ENCODE peak calls at places on chromosomes 11 and 22, in ten cellular contexts. H is NCI-H526 treated with DMSO at 0.1 percent for 48 hours; S is substantia nigra; D is stimulated activated CD4-positive, alpha-beta T cell treated with anti-CD3 and anti-CD28 coated beads, Interleukin-1b, Interleukin-23, amount 100 ng/mL, for 48 hours; I is T1000; K is ovary; W is pons; Y is endothelial cell; B is HS-5; E is NAMALWA. J is an unnamed sample.

GRCh38 chr11:6321961-6322362 is 1.7 kb upstream of the CAVIN3 start:
- DNase-seq in W (no peak), K (no peak), I (no peak), S (no peak), D (peak), E (no peak), Y (no peak), H (no peak), B (peak), J (no peak)

GRCh38 chr11:789951-790350 is at the start of gene CEND1:
- DNase-seq in I (no peak), W (peak), S (peak), H (no peak), K (no peak), B (no peak), Y (peak), E (no peak), D (peak), J (no peak)

GRCh38 chr11:4211991-4212390 is 117.4 kb downstream of the RRM1 start:
- DNase-seq in Y (peak), H (no peak), S (no peak), D (no peak), W (no peak), B (no peak), I (no peak), K (peak), E (no peak), J (no peak)

GRCh38 chr11:75014129-75014528 is 25.4 kb downstream of the NEU3 start:
- DNase-seq in S (no peak), K (no peak), B (peak), I (no peak), W (no peak), E (no peak), H (no peak), Y (no peak), D (no peak), J (no peak)

GRCh38 chr11:126512741-126513715 is 157.5 kb downstream of the ST3GAL4 start:
- DNase-seq in W (no peak), Y (no peak), I (no peak), H (no peak), E (no peak), B (no peak), S (no peak), D (no peak), K (no peak), J (no peak)

GRCh38 chr22:38924197-38924952 is 33.0 kb upstream of the APOBEC3A start:
- DNase-seq in E (no peak), H (no peak), K (peak), Y (no peak), D (no peak), S (no peak), B (peak), W (peak), I (peak), J (peak)

GRCh38 chr11:121489823-121490222 is 37.1 kb upstream of the SORL1-AS1 start:
- DNase-seq in H (no peak), I (no peak), S (no peak), K (no peak), B (no peak), E (no peak), Y (no peak), W (no peak), D (no peak), J (no peak)

GRCh38 chr22:39223091-39223710 is 21.6 kb downstream of the PDGFB start:
- DNase-seq in K (no peak), D (no peak), W (no peak), I (no peak), Y (no peak), E (no peak), S (no peak), H (no peak), B (no peak), J (no peak)

GRCh38 chr11:62592216-62592815 is 993 bp upstream of the TUT1 start:
- DNase-seq in W (peak), S (no peak), K (no peak), E (no peak), Y (no peak), B (no peak), D (no peak), I (no peak), H (peak), J (peak)

GRCh38 chr22:22239311-22239939 is 5.2 kb upstream of the VPREB1 start:
- DNase-seq in B (no peak), I (no peak), K (no peak), W (no peak), D (no peak), S (no peak), E (no peak), Y (no peak), H (no peak), J (no peak)

GRCh38 chr11:61635787-61636186 is 44.4 kb upstream of the DAGLA start:
- DNase-seq in D (no peak), S (no peak), Y (no peak), W (no peak), E (no peak), B (no peak), K (no peak), I (no peak), H (no peak), J (no peak)

GRCh38 chr11:63595296-63595695 is 18.9 kb downstream of the PLAAT3 start:
- DNase-seq in S (no peak), H (no peak), E (no peak), D (no peak), Y (no peak), W (peak), K (no peak), B (no peak), I (no peak), J (no peak)

GRCh38 chr11:89604281-89604680 is 105.8 kb upstream of the TRIM77 start:
- DNase-seq in H (no peak), B (no peak), W (no peak), D (no peak), Y (no peak), K (no peak), S (no peak), E (no peak), I (no peak), J (no peak)

GRCh38 chr11:117062503-117062902 is 35.7 kb downstream of the SIK3 start:
- DNase-seq in Y (no peak), I (no peak), H (no peak), K (no peak), S (no peak), B (no peak), W (no peak), E (no peak), D (peak), J (no peak)

GRCh38 chr11:765025-765801 is 12.1 kb downstream of the GATD1 start:
- DNase-seq in I (peak), E (peak), B (no peak), Y (peak), W (peak), D (peak), S (peak), K (no peak), H (no peak), J (peak)

GRCh38 chr22:29037340-29037932 is 24.2 kb downstream of the C22orf31 start:
- DNase-seq in S (no peak), Y (no peak), E (no peak), H (no peak), W (no peak), K (no peak), B (no peak), I (no peak), D (no peak), J (no peak)

GRCh38 chr11:45890886-45891550 is 5.6 kb downstream of the MAPK8IP1 start:
- DNase-seq in D (no peak), K (no peak), Y (no peak), B (no peak), I (no peak), W (no peak), S (no peak), E (no peak), H (no peak), J (no peak)

GRCh38 chr22:45202333-45203149 is 38.2 kb downstream of the KIAA0930 start:
- DNase-seq in E (no peak), W (no peak), Y (no peak), D (no peak), S (no peak), K (no peak), B (no peak), I (no peak), H (no peak), J (no peak)

GRCh38 chr22:39215430-39216142 is 29.2 kb downstream of the PDGFB start:
- DNase-seq in E (peak), B (no peak), H (no peak), Y (no peak), S (no peak), D (no peak), W (no peak), K (no peak), I (no peak), J (no peak)

GRCh38 chr11:35088676-35089075 is 50.3 kb upstream of the CD44 start:
- DNase-seq in S (no peak), K (no peak), H (peak), E (no peak), I (no peak), D (no peak), W (no peak), B (no peak), Y (no peak), J (no peak)

GRCh38 chr11:73478737-73479347 is 102.6 kb downstream of the RELT start:
- DNase-seq in S (no peak), E (peak), H (peak), D (no peak), Y (peak), I (no peak), W (peak), B (no peak), K (no peak), J (no peak)

GRCh38 chr11:64619811-64620285 is 28.8 kb downstream of the SLC22A12 start:
- DNase-seq in W (no peak), I (no peak), H (no peak), S (no peak), B (no peak), K (peak), E (peak), Y (no peak), D (peak), J (peak)

J was measured in right cardiac atrium.